ENCODE peak calls at places on chromosomes 11 and 22, in nine cellular contexts. U is amygdala; A is IMR-90; Y is stimulated activated CD4-positive, alpha-beta T cell treated with anti-CD3 and anti-CD28 coated beads, Interleukin-15, amount 100 ng/mL, for 24 hours; J is putamen; N is T-helper 2 cell; K is left lobe of liver; M is activated CD4-positive, CD25-positive, alpha-beta regulatory T cell treated with anti-CD3 and anti-CD28 coated beads, Interleukin-2, amount 50 U/mL, for 16 hours; G is ureter. W is an unnamed sample.

GRCh38 chr11:61716478-61717285 is 35.8 kb upstream of the MYRF start:
- DNase-seq in U (no peak), A (no peak), Y (no peak), J (no peak), N (no peak), K (no peak), M (no peak), G (no peak), W (no peak)

GRCh38 chr11:73317373-73317772 is 9.3 kb downstream of the ARHGEF17 start:
- DNase-seq in U (no peak), A (no peak), Y (no peak), J (peak), N (no peak), K (no peak), M (no peak), G (peak), W (no peak)

GRCh38 chr22:49845666-49846459 is 7.8 kb upstream of the ZBED4 start:
- DNase-seq in U (no peak), A (no peak), Y (no peak), J (no peak), N (no peak), K (no peak), M (no peak), G (no peak), W (no peak)

GRCh38 chr11:9003573-9004309 is at the start of gene NRIP3:
- DNase-seq in U (no peak), A (peak), Y (peak), J (peak), N (peak), K (peak), M (peak), G (peak), W (peak)

GRCh38 chr11:109939176-109939810 is 153.9 kb upstream of the ZC3H12C start:
- DNase-seq in U (no peak), A (peak), Y (no peak), J (peak), N (no peak), K (no peak), M (no peak), G (no peak), W (peak)

GRCh38 chr11:129023968-129024676 is 81.5 kb upstream of the TP53AIP1 start:
- DNase-seq in U (no peak), A (peak), Y (peak), J (peak), N (no peak), K (no peak), M (no peak), G (peak), W (peak)

GRCh38 chr22:47130883-47131610 is 368.6 kb downstream of the TBC1D22A start:
- DNase-seq in U (no peak), A (no peak), Y (no peak), J (no peak), N (no peak), K (no peak), M (no peak), G (no peak), W (no peak)

GRCh38 chr11:46202149-46202548 is 75.3 kb upstream of the CREB3L1 start:
- DNase-seq in U (no peak), A (no peak), Y (no peak), J (no peak), N (no peak), K (no peak), M (no peak), G (no peak), W (no peak)